ENCODE peak calls at places on chromosomes 5 and 9, in seven cellular contexts. K is colonic mucosa; C is pancreas; B is heart right ventricle; J is uterus; E is CD8-positive, alpha-beta memory T cell; M is ovary. D is an unnamed sample.
A peak's percentile ranks its signal among the peaks of the same experiment; 100 is the strongest.

GRCh38 chr5:75050415-75050814 is 1.9 kb downstream of the GCNT4 start:
- DNase-seq in K (peak; percentile 27), J (no peak), B (no peak), M (no peak), E (no peak), C (no peak), D (no peak)

GRCh38 chr5:127229185-127229889 is 61.3 kb upstream of the MEGF10 start:
- DNase-seq in K (peak; percentile 66), E (peak; percentile 7), J (peak; percentile 33), M (peak; percentile 22), B (peak; percentile 25), C (peak; percentile 55), D (peak; percentile 41)

GRCh38 chr5:163565931-163566608 is 60.7 kb downstream of the MAT2B start:
- DNase-seq in M (no peak), K (peak; percentile 27), J (no peak), B (no peak), E (peak; percentile 3), C (no peak), D (no peak)

GRCh38 chr5:73596705-73597328 is 29.2 kb upstream of the ARHGEF28 start:
- DNase-seq in E (no peak), C (no peak), M (no peak), K (peak; percentile 53), B (no peak), J (no peak), D (no peak)

GRCh38 chr9:69444021-69444420 is 119.0 kb downstream of the ENTREP1 start:
- DNase-seq in K (no peak), B (no peak), M (no peak), E (no peak), C (no peak), J (no peak), D (no peak)

GRCh38 chr9:76338418-76338817 is 55.8 kb downstream of the RFK start:
- DNase-seq in B (no peak), E (no peak), J (no peak), C (no peak), K (no peak), M (no peak), D (no peak)

GRCh38 chr9:69036799-69037198 is 1.2 kb downstream of the FXN start:
- DNase-seq in J (no peak), B (no peak), M (no peak), C (no peak), E (no peak), K (peak; percentile 23), D (no peak)

GRCh38 chr5:176152191-176152932 is 85.9 kb upstream of the SIMC1 start:
- DNase-seq in J (no peak), C (no peak), M (no peak), K (no peak), B (no peak), E (no peak), D (no peak)

GRCh38 chr5:111757582-111758283 is 739 bp upstream of the NREP start:
- DNase-seq in C (peak; percentile 93), M (peak; percentile 87), E (peak; percentile 36), K (peak; percentile 93), B (peak; percentile 97), J (peak; percentile 94), D (peak; percentile 96)

GRCh38 chr5:154575869-154576806 is 98.1 kb upstream of the HAND1 start:
- DNase-seq in J (no peak), C (no peak), K (no peak), E (no peak), M (no peak), B (no peak), D (no peak)

GRCh38 chr5:175508896-175509295 is 30.5 kb downstream of the SFXN1 start:
- DNase-seq in C (no peak), B (no peak), M (no peak), J (no peak), K (no peak), E (no peak), D (no peak)

GRCh38 chr5:119158144-119158543 is 87.3 kb downstream of the DMXL1 start:
- DNase-seq in E (no peak), J (no peak), K (no peak), M (no peak), B (no peak), C (no peak), D (no peak)

GRCh38 chr5:31232273-31232888 is 38.9 kb downstream of the CDH6 start:
- DNase-seq in K (peak; percentile 22), J (no peak), B (peak; percentile 66), E (no peak), C (no peak), M (no peak), D (no peak)

GRCh38 chr9:75455444-75455921 is 367.2 kb downstream of the OSTF1 start:
- DNase-seq in E (no peak), M (no peak), C (no peak), J (peak; percentile 46), B (peak; percentile 12), K (peak; percentile 32), D (no peak)

GRCh38 chr9:103372828-103373227 is 377.7 kb downstream of the CYLC2 start:
- DNase-seq in B (no peak), E (no peak), C (no peak), K (no peak), M (no peak), J (no peak), D (no peak)

GRCh38 chr9:103377667-103378066 is 382.5 kb downstream of the CYLC2 start:
- DNase-seq in M (no peak), J (no peak), E (no peak), K (no peak), B (no peak), C (no peak), D (no peak)
- H3K9me3 ChIP-seq in M (no peaks in the 10 kb centered on the region), J (no peaks in the 10 kb centered on the region), E (no peaks in the 10 kb centered on the region), K (no peaks in the 10 kb centered on the region), B (no peaks in the 10 kb centered on the region), C (no peaks in the 10 kb centered on the region), D (no peaks in the 10 kb centered on the region)

GRCh38 chr5:172691886-172692285 is 50.8 kb downstream of the NEURL1B start:
- DNase-seq in J (no peak), B (no peak), E (no peak), C (no peak), M (no peak), K (no peak), D (no peak)

GRCh38 chr5:172694541-172694940 is 53.5 kb downstream of the NEURL1B start:
- DNase-seq in E (no peak), B (no peak), J (no peak), M (no peak), C (no peak), K (no peak), D (no peak)

GRCh38 chr5:172694061-172694460 is 53.0 kb downstream of the NEURL1B start:
- DNase-seq in B (no peak), K (no peak), E (no peak), J (no peak), M (no peak), C (no peak), D (no peak)

GRCh38 chr5:172692451-172692850 is 51.4 kb downstream of the NEURL1B start:
- DNase-seq in C (no peak), M (no peak), B (no peak), E (no peak), K (no peak), J (no peak), D (no peak)

DNA sequence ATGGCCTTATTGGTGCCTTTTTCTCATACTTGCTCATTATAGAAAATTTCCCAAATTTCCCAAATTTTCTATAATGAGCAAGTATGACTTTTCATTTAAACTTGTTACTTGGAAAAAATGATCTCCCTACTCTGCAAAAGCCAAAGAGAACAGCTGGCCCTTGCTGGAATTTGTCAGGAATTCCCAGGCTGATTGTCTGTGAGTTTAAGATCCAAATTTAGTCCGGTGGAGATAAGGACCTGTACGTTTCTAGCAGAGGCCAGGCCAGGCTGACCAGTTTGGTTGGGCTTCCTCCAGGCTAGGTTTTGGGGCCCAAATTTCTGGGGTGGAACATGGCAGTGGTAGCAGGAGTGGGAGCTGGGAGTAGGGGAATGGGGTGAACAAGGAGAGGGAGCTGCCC is 51.9 kb downstream of the NEURL1B start:
- DNase-seq in E (no peak), K (no peak), C (no peak), J (no peak), M (no peak), B (peak; percentile 62), D (no peak)
- H3K4me1 ChIP-seq in E (peaks cover 18% of the 10 kb centered on the region), K (peaks cover 10% of the 10 kb centered on the region), C (peaks cover 21% of the 10 kb centered on the region), J (peaks cover 27% of the 10 kb centered on the region), M (peaks cover 27% of the 10 kb centered on the region), B (peaks cover 41% of the 10 kb centered on the region), D (peaks cover 17% of the 10 kb centered on the region)

DNA sequence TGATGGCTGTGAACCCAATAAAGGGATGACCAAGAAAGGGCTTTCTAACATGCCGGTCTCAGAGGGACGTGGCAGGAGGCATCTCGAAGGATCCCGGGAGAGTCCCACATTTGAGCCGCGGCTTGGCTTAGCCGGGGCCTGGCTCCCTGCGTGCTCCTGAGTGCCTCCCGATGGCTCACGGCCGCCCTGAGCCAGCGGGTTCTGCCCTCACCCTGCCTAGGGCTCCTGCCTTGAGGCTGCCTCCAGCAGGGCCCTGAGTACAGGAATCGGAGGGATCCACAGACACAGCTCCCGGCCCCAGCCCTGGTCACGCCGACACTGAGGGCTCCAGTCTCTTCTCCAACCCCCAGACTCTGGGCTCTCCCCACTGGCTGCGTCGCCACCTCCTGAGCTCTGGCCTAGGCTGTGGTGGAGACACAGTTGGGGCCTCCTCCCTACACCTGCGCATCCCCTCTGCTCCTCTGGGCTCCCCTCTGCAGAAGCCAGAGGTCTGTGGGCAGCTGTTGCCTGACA is 44.1 kb upstream of the RXRA start:
- DNase-seq in M (no peak), C (no peak), K (no peak), J (no peak), E (no peak), B (no peak), D (no peak)
- H3K9me3 ChIP-seq in M (no peaks in the 10 kb centered on the region), C (no peaks in the 10 kb centered on the region), K (no peaks in the 10 kb centered on the region), J (no peaks in the 10 kb centered on the region), E (no peaks in the 10 kb centered on the region), B (no peaks in the 10 kb centered on the region), D (no peaks in the 10 kb centered on the region)

GRCh38 chr9:134361426-134361825 is 35.2 kb downstream of the RXRA start:
- DNase-seq in C (no peak), M (no peak), B (no peak), K (no peak), J (no peak), E (no peak), D (no peak)
- H3K4me1 ChIP-seq in C (peaks cover 32% of the 10 kb centered on the region), M (peaks cover 18% of the 10 kb centered on the region), B (peaks cover 54% of the 10 kb centered on the region), K (peaks cover 36% of the 10 kb centered on the region), J (peaks cover 52% of the 10 kb centered on the region), E (no peaks in the 10 kb centered on the region), D (peaks cover 91% of the 10 kb centered on the region)

DNA sequence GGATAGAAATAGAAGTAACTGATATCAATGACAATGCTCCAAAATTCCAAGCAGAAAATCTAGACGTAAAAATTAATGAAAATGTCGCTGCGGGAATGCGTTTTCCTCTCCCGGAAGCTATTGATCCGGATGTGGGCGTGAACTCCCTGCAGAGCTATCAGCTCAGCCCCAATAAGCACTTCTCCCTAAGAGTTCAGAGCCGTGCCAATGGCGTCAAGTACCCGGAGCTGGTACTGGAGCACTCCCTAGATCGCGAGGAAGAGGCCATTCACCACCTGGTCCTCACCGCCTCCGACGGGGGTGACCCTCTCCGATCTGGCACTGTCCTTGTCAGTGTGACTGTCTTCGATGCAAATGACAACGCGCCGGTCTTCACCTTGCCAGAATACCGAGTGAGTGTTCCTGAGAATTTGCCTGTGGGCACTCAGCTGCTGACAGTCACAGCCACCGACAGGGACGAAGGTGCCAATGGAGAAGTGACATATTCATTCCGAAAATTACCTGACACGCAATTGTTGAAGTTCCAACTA is 818 bp downstream of the PCDHGA10 start:
- DNase-seq in B (no peak), C (no peak), J (no peak), M (no peak), K (no peak), E (no peak), D (no peak)
- H3K9me3 ChIP-seq in B (peaks cover 95% of the 10 kb centered on the region), C (no peaks in the 10 kb centered on the region), J (peaks cover 6% of the 10 kb centered on the region), M (peaks cover 14% of the 10 kb centered on the region), K (peaks cover 9% of the 10 kb centered on the region), E (peaks cover 4% of the 10 kb centered on the region), D (peaks cover 7% of the 10 kb centered on the region)